ENCODE peak calls at places on chromosomes 11 and 22, in five cellular contexts. One of them, this sample, is unnamed.

GRCh38 chr11:86799680-86800075 is 664 bp upstream of the PRSS23 start:
- DNase-seq in natural killer cell: no peak
- DNase-seq in nephron progenitor cell: no peak
- DNase-seq in fibroblast of lung: no peak
- DNase-seq in endothelial cell: peak; percentile 15
- DNase-seq in this sample: no peak

GRCh38 chr11:46701078-46701654 is 335 bp downstream of the ZNF408 start:
- DNase-seq in endothelial cell: no peak
- DNase-seq in nephron progenitor cell: no peak
- DNase-seq in fibroblast of lung: no peak
- DNase-seq in natural killer cell: no peak
- DNase-seq in this sample: no peak

GRCh38 chr11:88861618-88862017 is 204.2 kb downstream of the GRM5 start:
- DNase-seq in nephron progenitor cell: no peak
- DNase-seq in endothelial cell: no peak
- DNase-seq in natural killer cell: no peak
- DNase-seq in fibroblast of lung: peak; percentile 2
- DNase-seq in this sample: no peak

GRCh38 chr11:84468255-84468654 is 1158.9 kb downstream of the DLG2 start:
- DNase-seq in fibroblast of lung: no peak
- DNase-seq in natural killer cell: no peak
- DNase-seq in endothelial cell: no peak
- DNase-seq in nephron progenitor cell: peak; percentile 2
- DNase-seq in this sample: no peak

GRCh38 chr11:87851234-87851633 is 324.0 kb downstream of the RAB38 start:
- DNase-seq in nephron progenitor cell: no peak
- DNase-seq in fibroblast of lung: peak; percentile 69
- DNase-seq in endothelial cell: no peak
- DNase-seq in natural killer cell: no peak
- DNase-seq in this sample: no peak

GRCh38 chr11:31542862-31543261 is 33.3 kb downstream of the ELP4 start:
- DNase-seq in natural killer cell: no peak
- DNase-seq in nephron progenitor cell: no peak
- DNase-seq in endothelial cell: no peak
- DNase-seq in fibroblast of lung: no peak
- DNase-seq in this sample: no peak

GRCh38 chr22:30408388-30409101 is 11.7 kb downstream of the SEC14L2 start:
- DNase-seq in fibroblast of lung: peak; percentile 73
- DNase-seq in natural killer cell: no peak
- DNase-seq in nephron progenitor cell: no peak
- DNase-seq in endothelial cell: no peak
- DNase-seq in this sample: no peak

GRCh38 chr11:65615950-65616574 is 486 bp downstream of the PCNX3 start:
- DNase-seq in nephron progenitor cell: peak; percentile 79
- DNase-seq in natural killer cell: no peak
- DNase-seq in fibroblast of lung: peak; percentile 15
- DNase-seq in endothelial cell: peak; percentile 60
- DNase-seq in this sample: no peak

GRCh38 chr11:936199-936598 is 10.5 kb downstream of the AP2A2 start:
- DNase-seq in fibroblast of lung: no peak
- DNase-seq in natural killer cell: no peak
- DNase-seq in nephron progenitor cell: no peak
- DNase-seq in endothelial cell: no peak
- DNase-seq in this sample: no peak

GRCh38 chr22:27515091-27515523 is 286.4 kb downstream of the MN1 start:
- DNase-seq in nephron progenitor cell: no peak
- DNase-seq in endothelial cell: no peak
- DNase-seq in natural killer cell: no peak
- DNase-seq in fibroblast of lung: peak; percentile 58
- DNase-seq in this sample: no peak

GRCh38 chr11:79078999-79079398 is 361.8 kb downstream of the TENM4 start:
- DNase-seq in natural killer cell: no peak
- DNase-seq in fibroblast of lung: no peak
- DNase-seq in endothelial cell: no peak
- DNase-seq in nephron progenitor cell: no peak
- DNase-seq in this sample: no peak

GRCh38 chr11:18324381-18324780 is 2.0 kb downstream of the GTF2H1 start:
- DNase-seq in endothelial cell: no peak
- DNase-seq in natural killer cell: no peak
- DNase-seq in fibroblast of lung: no peak
- DNase-seq in nephron progenitor cell: no peak
- DNase-seq in this sample: no peak

GRCh38 chr11:63764712-63765631 is 3.6 kb downstream of the ZFTA start:
- DNase-seq in fibroblast of lung: no peak
- DNase-seq in nephron progenitor cell: peak; percentile 44
- DNase-seq in natural killer cell: no peak
- DNase-seq in endothelial cell: no peak
- DNase-seq in this sample: no peak

GRCh38 chr11:44575288-44575672 is 9.8 kb downstream of the CD82 start:
- DNase-seq in nephron progenitor cell: no peak
- DNase-seq in fibroblast of lung: peak; percentile 80
- DNase-seq in endothelial cell: no peak
- DNase-seq in natural killer cell: no peak
- DNase-seq in this sample: no peak

GRCh38 chr22:38718414-38718813 is 12.7 kb downstream of the GTPBP1 start:
- DNase-seq in nephron progenitor cell: no peak
- DNase-seq in endothelial cell: peak; percentile 47
- DNase-seq in natural killer cell: no peak
- DNase-seq in fibroblast of lung: peak; percentile 77
- DNase-seq in this sample: no peak

GRCh38 chr11:73270089-73270854 is 1.9 kb upstream of the P2RY6 start:
- DNase-seq in nephron progenitor cell: peak; percentile 1
- DNase-seq in fibroblast of lung: no peak
- DNase-seq in endothelial cell: no peak
- DNase-seq in natural killer cell: no peak
- DNase-seq in this sample: no peak

GRCh38 chr22:28923826-28924732 is 40.7 kb downstream of the ZNRF3 start:
- DNase-seq in nephron progenitor cell: peak; percentile 63
- DNase-seq in endothelial cell: no peak
- DNase-seq in natural killer cell: no peak
- DNase-seq in fibroblast of lung: peak; percentile 29
- DNase-seq in this sample: no peak

GRCh38 chr22:42443240-42444059 is 11.2 kb upstream of the NFAM1 start:
- DNase-seq in nephron progenitor cell: no peak
- DNase-seq in endothelial cell: no peak
- DNase-seq in fibroblast of lung: no peak
- DNase-seq in natural killer cell: no peak
- DNase-seq in this sample: no peak

GRCh38 chr11:83544871-83545270 is 258.7 kb upstream of the CCDC90B start:
- DNase-seq in nephron progenitor cell: no peak
- DNase-seq in endothelial cell: no peak
- DNase-seq in natural killer cell: no peak
- DNase-seq in fibroblast of lung: no peak
- DNase-seq in this sample: no peak

GRCh38 chr11:76455331-76455730 is 10.5 kb downstream of the EMSY start:
- DNase-seq in natural killer cell: no peak
- DNase-seq in fibroblast of lung: peak; percentile 52
- DNase-seq in endothelial cell: peak; percentile 14
- DNase-seq in nephron progenitor cell: peak; percentile 50
- DNase-seq in this sample: no peak

GRCh38 chr11:12042215-12042676 is 33.8 kb upstream of the DKK3 start:
- DNase-seq in endothelial cell: no peak
- DNase-seq in natural killer cell: no peak
- DNase-seq in fibroblast of lung: peak; percentile 98
- DNase-seq in nephron progenitor cell: no peak
- DNase-seq in this sample: no peak

GRCh38 chr11:48177661-48178060 is 38.9 kb upstream of the OR4B1 start:
- DNase-seq in fibroblast of lung: no peak
- DNase-seq in endothelial cell: no peak
- DNase-seq in natural killer cell: no peak
- DNase-seq in nephron progenitor cell: no peak
- DNase-seq in this sample: no peak

GRCh38 chr11:120179071-120179672 is 31.7 kb upstream of the OAF start:
- DNase-seq in natural killer cell: no peak
- DNase-seq in nephron progenitor cell: no peak
- DNase-seq in fibroblast of lung: peak; percentile 35
- DNase-seq in endothelial cell: no peak
- DNase-seq in this sample: no peak

GRCh38 chr11:116931206-116931953 is 94.0 kb upstream of the APOA1 start:
- DNase-seq in natural killer cell: no peak
- DNase-seq in endothelial cell: no peak
- DNase-seq in nephron progenitor cell: no peak
- DNase-seq in fibroblast of lung: peak; percentile 53
- DNase-seq in this sample: no peak

GRCh38 chr22:28043269-28043668 is 124.2 kb upstream of the PITPNB start:
- DNase-seq in endothelial cell: no peak
- DNase-seq in fibroblast of lung: no peak
- DNase-seq in natural killer cell: no peak
- DNase-seq in nephron progenitor cell: no peak
- DNase-seq in this sample: no peak

GRCh38 chr11:44977493-44977984 is 26.9 kb upstream of the TP53I11 start:
- DNase-seq in nephron progenitor cell: no peak
- DNase-seq in endothelial cell: peak; percentile 34
- DNase-seq in natural killer cell: no peak
- DNase-seq in fibroblast of lung: peak; percentile 29
- DNase-seq in this sample: no peak

GRCh38 chr11:975824-976223 is 50.2 kb downstream of the AP2A2 start:
- DNase-seq in natural killer cell: no peak
- DNase-seq in endothelial cell: peak; percentile 37
- DNase-seq in fibroblast of lung: peak; percentile 28
- DNase-seq in nephron progenitor cell: peak; percentile 44
- DNase-seq in this sample: no peak

GRCh38 chr22:39612811-39613548 is 42.4 kb downstream of the CACNA1I start:
- DNase-seq in natural killer cell: no peak
- DNase-seq in endothelial cell: no peak
- DNase-seq in fibroblast of lung: no peak
- DNase-seq in nephron progenitor cell: no peak
- DNase-seq in this sample: no peak

DNA sequence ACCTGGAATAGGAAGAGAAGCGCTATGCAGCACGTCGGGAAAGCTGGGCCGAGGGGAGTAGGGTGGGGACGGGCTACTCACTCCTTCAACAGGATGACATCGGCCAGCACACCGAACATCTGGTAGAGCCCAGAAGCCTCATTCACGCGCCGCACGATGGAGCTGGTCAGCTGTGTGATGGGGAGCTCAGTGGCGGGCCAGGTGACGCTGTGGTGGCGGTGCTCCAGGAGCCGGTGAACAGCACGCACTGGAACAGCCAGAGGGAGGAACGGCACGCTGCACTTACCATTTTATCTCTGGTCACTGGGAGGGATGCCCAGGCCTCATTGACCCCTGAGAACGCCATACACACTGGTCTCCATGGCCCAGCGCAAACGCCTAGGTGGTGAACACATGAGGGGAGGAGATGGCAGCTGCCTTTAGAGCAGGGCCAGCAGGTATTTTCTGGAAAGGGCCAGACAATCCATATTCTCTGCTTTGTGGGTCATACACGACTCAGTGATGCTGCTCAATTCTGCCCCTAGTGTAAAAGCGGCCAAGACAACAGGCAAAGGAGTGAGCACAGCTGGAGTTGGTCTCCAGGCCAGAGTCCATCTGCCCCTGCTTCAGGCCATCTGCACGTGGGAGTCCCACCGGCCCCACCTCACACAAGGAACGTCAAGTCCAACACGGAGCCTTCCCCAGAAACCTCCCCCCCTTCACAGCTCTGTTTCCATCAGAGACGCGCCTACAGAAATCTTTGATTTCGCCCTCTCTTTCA is 8.8 kb downstream of the FOXRED2 start:
- DNase-seq in nephron progenitor cell: no peak
- DNase-seq in fibroblast of lung: no peak
- DNase-seq in endothelial cell: no peak
- DNase-seq in natural killer cell: no peak
- DNase-seq in this sample: no peak
- TF ChIP-seq CTCF in nephron progenitor cell: no peak
- TF ChIP-seq CTCF in fibroblast of lung: no peak
- TF ChIP-seq CTCF in endothelial cell: no peak
- TF ChIP-seq CTCF in natural killer cell: no peak
- TF ChIP-seq CTCF in this sample: no peak

GRCh38 chr22:19430890-19431541 is 517 bp downstream of the HIRA start:
- DNase-seq in endothelial cell: peak; percentile 37
- DNase-seq in fibroblast of lung: peak; percentile 37
- DNase-seq in natural killer cell: peak; percentile 49
- DNase-seq in nephron progenitor cell: no peak
- DNase-seq in this sample: peak; percentile 34
- TF ChIP-seq CTCF in endothelial cell: no peak
- TF ChIP-seq CTCF in fibroblast of lung: peak; percentile 22
- TF ChIP-seq CTCF in natural killer cell: no peak
- TF ChIP-seq CTCF in nephron progenitor cell: peak; percentile 28
- TF ChIP-seq CTCF in this sample: no peak

DNA sequence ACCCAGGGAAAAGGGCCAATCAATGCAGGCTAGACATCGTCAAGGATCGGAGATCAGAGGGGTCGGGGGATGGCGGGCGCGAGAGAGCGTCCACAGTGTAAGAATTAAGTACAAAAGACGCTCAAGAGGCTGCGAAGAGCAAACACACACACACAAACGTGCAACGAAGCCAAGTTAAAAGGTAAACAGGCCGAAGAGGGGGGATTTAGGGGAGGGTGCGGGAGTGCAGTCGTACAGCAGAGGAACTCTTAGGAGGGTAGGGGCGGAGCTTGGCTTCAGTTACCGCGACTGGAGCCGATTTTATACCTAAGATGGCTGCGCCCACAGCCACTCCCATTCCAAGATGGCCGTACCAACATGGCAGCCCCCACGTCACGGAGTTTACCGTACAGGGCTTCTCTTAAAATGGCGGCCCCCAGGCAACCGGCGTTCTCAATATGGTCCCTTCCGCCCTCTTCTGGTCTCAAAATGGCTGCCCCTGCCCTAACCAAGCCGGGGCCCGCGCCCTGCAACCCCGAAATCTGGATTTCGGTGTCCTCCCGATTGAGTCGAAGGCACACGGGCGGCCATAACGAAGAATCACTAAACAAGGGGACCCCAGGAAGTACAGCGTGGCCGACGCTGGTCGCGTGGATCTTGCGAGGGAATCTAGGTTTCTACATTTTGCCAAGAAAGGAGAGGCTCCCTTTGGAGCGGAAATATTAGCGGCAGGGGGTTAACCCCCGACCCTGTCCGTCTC is 2.0 kb downstream of the GNG3 start:
- DNase-seq in nephron progenitor cell: peak; percentile 91
- DNase-seq in endothelial cell: peak; percentile 88
- DNase-seq in natural killer cell: peak; percentile 93
- DNase-seq in fibroblast of lung: peak; percentile 97
- DNase-seq in this sample: peak; percentile 83
- TF ChIP-seq CTCF in nephron progenitor cell: no peak
- TF ChIP-seq CTCF in endothelial cell: no peak
- TF ChIP-seq CTCF in natural killer cell: no peak
- TF ChIP-seq CTCF in fibroblast of lung: no peak
- TF ChIP-seq CTCF in this sample: no peak

GRCh38 chr22:44120314-44120704 is 60.4 kb upstream of the PARVG start:
- DNase-seq in natural killer cell: no peak
- DNase-seq in nephron progenitor cell: no peak
- DNase-seq in fibroblast of lung: no peak
- DNase-seq in endothelial cell: no peak
- DNase-seq in this sample: no peak
- TF ChIP-seq CTCF in natural killer cell: no peak
- TF ChIP-seq CTCF in nephron progenitor cell: no peak
- TF ChIP-seq CTCF in fibroblast of lung: no peak
- TF ChIP-seq CTCF in endothelial cell: no peak
- TF ChIP-seq CTCF in this sample: no peak

This sample was measured in activated B cell treated with CpG ODN at 0.5 μM for 24 hours.